ENCODE peak calls at places on chromosomes 1 and 21, in ten cellular contexts. One of them, this sample, is unnamed. For H3K4me1, the result is how much of the 10 kb centered on the place peaks cover.

GRCh38 chr1:15627343-15627988 is 10.2 kb downstream of the DDI2 start:
- DNase-seq in left ventricle myocardium inferior: no peak
- DNase-seq in kidney: no peak
- DNase-seq in tibial artery: no peak
- DNase-seq in Karpas-422: no peak
- DNase-seq in lower lobe of right lung: no peak
- DNase-seq in prostate gland: no peak
- DNase-seq in naive thymus-derived CD4-positive, alpha-beta T cell: no peak
- DNase-seq in keratinocyte: no peak
- DNase-seq in Panc1: no peak
- DNase-seq in this sample: no peak

GRCh38 chr1:30631700-30632099 is 91.7 kb downstream of the MATN1 start:
- DNase-seq in keratinocyte: no peak
- DNase-seq in Panc1: no peak
- DNase-seq in kidney: no peak
- DNase-seq in Karpas-422: no peak
- DNase-seq in left ventricle myocardium inferior: no peak
- DNase-seq in tibial artery: no peak
- DNase-seq in naive thymus-derived CD4-positive, alpha-beta T cell: no peak
- DNase-seq in prostate gland: no peak
- DNase-seq in lower lobe of right lung: no peak
- DNase-seq in this sample: no peak

GRCh38 chr1:202165267-202165941 is 5.0 kb upstream of the PTPN7 start:
- DNase-seq in lower lobe of right lung: no peak
- DNase-seq in Karpas-422: no peak
- DNase-seq in naive thymus-derived CD4-positive, alpha-beta T cell: no peak
- DNase-seq in Panc1: no peak
- DNase-seq in kidney: peak
- DNase-seq in keratinocyte: no peak
- DNase-seq in left ventricle myocardium inferior: no peak
- DNase-seq in prostate gland: no peak
- DNase-seq in tibial artery: no peak
- DNase-seq in this sample: peak

GRCh38 chr1:209364716-209365115 is 218.8 kb upstream of the CAMK1G start:
- DNase-seq in keratinocyte: no peak
- DNase-seq in prostate gland: peak
- DNase-seq in Karpas-422: no peak
- DNase-seq in Panc1: no peak
- DNase-seq in naive thymus-derived CD4-positive, alpha-beta T cell: no peak
- DNase-seq in tibial artery: no peak
- DNase-seq in kidney: no peak
- DNase-seq in lower lobe of right lung: no peak
- DNase-seq in left ventricle myocardium inferior: no peak
- DNase-seq in this sample: no peak

GRCh38 chr21:31630062-31630711 is 29.3 kb upstream of the SOD1 start:
- DNase-seq in Panc1: peak
- DNase-seq in kidney: no peak
- DNase-seq in prostate gland: peak
- DNase-seq in tibial artery: no peak
- DNase-seq in left ventricle myocardium inferior: no peak
- DNase-seq in keratinocyte: peak
- DNase-seq in naive thymus-derived CD4-positive, alpha-beta T cell: no peak
- DNase-seq in Karpas-422: no peak
- DNase-seq in lower lobe of right lung: no peak
- DNase-seq in this sample: no peak

GRCh38 chr1:27668808-27669723 is 2.9 kb downstream of the IFI6 start:
- DNase-seq in lower lobe of right lung: peak
- DNase-seq in Panc1: no peak
- DNase-seq in naive thymus-derived CD4-positive, alpha-beta T cell: peak
- DNase-seq in kidney: peak
- DNase-seq in keratinocyte: no peak
- DNase-seq in prostate gland: peak
- DNase-seq in Karpas-422: peak
- DNase-seq in left ventricle myocardium inferior: peak
- DNase-seq in tibial artery: peak
- DNase-seq in this sample: peak

GRCh38 chr1:47611992-47612391 is 174.1 kb downstream of the FOXD2 start:
- DNase-seq in Panc1: no peak
- DNase-seq in tibial artery: no peak
- DNase-seq in lower lobe of right lung: no peak
- DNase-seq in kidney: no peak
- DNase-seq in naive thymus-derived CD4-positive, alpha-beta T cell: no peak
- DNase-seq in prostate gland: no peak
- DNase-seq in keratinocyte: no peak
- DNase-seq in left ventricle myocardium inferior: no peak
- DNase-seq in Karpas-422: no peak
- DNase-seq in this sample: no peak

GRCh38 chr1:7375329-7375728 is 395.8 kb upstream of the VAMP3 start:
- DNase-seq in tibial artery: no peak
- DNase-seq in left ventricle myocardium inferior: no peak
- DNase-seq in keratinocyte: no peak
- DNase-seq in lower lobe of right lung: no peak
- DNase-seq in Karpas-422: no peak
- DNase-seq in Panc1: no peak
- DNase-seq in kidney: no peak
- DNase-seq in naive thymus-derived CD4-positive, alpha-beta T cell: no peak
- DNase-seq in prostate gland: no peak
- DNase-seq in this sample: no peak

GRCh38 chr1:86504895-86505625 is 36.3 kb downstream of the CLCA1 start:
- DNase-seq in Karpas-422: peak
- DNase-seq in prostate gland: peak
- DNase-seq in tibial artery: no peak
- DNase-seq in left ventricle myocardium inferior: no peak
- DNase-seq in kidney: no peak
- DNase-seq in Panc1: no peak
- DNase-seq in keratinocyte: no peak
- DNase-seq in lower lobe of right lung: no peak
- DNase-seq in naive thymus-derived CD4-positive, alpha-beta T cell: no peak
- DNase-seq in this sample: no peak

GRCh38 chr1:1510912-1511532 is 940 bp upstream of the ATAD3A start:
- DNase-seq in prostate gland: no peak
- DNase-seq in left ventricle myocardium inferior: no peak
- DNase-seq in Panc1: no peak
- DNase-seq in naive thymus-derived CD4-positive, alpha-beta T cell: no peak
- DNase-seq in lower lobe of right lung: no peak
- DNase-seq in Karpas-422: peak
- DNase-seq in tibial artery: no peak
- DNase-seq in keratinocyte: no peak
- DNase-seq in kidney: no peak
- DNase-seq in this sample: no peak

GRCh38 chr1:41661428-41662060 is 177.1 kb upstream of the EDN2 start:
- DNase-seq in tibial artery: no peak
- DNase-seq in prostate gland: peak
- DNase-seq in keratinocyte: no peak
- DNase-seq in Karpas-422: peak
- DNase-seq in kidney: peak
- DNase-seq in Panc1: no peak
- DNase-seq in lower lobe of right lung: peak
- DNase-seq in naive thymus-derived CD4-positive, alpha-beta T cell: no peak
- DNase-seq in left ventricle myocardium inferior: no peak
- DNase-seq in this sample: no peak

GRCh38 chr1:208988811-208989222 is 594.7 kb upstream of the CAMK1G start:
- DNase-seq in Panc1: no peak
- DNase-seq in keratinocyte: no peak
- DNase-seq in Karpas-422: no peak
- DNase-seq in naive thymus-derived CD4-positive, alpha-beta T cell: peak
- DNase-seq in lower lobe of right lung: no peak
- DNase-seq in tibial artery: no peak
- DNase-seq in prostate gland: no peak
- DNase-seq in left ventricle myocardium inferior: no peak
- DNase-seq in kidney: no peak
- DNase-seq in this sample: no peak

GRCh38 chr1:171438441-171438840 is 46.9 kb upstream of the PRRC2C start:
- DNase-seq in keratinocyte: peak
- DNase-seq in prostate gland: no peak
- DNase-seq in Karpas-422: no peak
- DNase-seq in naive thymus-derived CD4-positive, alpha-beta T cell: no peak
- DNase-seq in left ventricle myocardium inferior: peak
- DNase-seq in Panc1: peak
- DNase-seq in lower lobe of right lung: no peak
- DNase-seq in tibial artery: peak
- DNase-seq in kidney: no peak
- DNase-seq in this sample: no peak

DNA sequence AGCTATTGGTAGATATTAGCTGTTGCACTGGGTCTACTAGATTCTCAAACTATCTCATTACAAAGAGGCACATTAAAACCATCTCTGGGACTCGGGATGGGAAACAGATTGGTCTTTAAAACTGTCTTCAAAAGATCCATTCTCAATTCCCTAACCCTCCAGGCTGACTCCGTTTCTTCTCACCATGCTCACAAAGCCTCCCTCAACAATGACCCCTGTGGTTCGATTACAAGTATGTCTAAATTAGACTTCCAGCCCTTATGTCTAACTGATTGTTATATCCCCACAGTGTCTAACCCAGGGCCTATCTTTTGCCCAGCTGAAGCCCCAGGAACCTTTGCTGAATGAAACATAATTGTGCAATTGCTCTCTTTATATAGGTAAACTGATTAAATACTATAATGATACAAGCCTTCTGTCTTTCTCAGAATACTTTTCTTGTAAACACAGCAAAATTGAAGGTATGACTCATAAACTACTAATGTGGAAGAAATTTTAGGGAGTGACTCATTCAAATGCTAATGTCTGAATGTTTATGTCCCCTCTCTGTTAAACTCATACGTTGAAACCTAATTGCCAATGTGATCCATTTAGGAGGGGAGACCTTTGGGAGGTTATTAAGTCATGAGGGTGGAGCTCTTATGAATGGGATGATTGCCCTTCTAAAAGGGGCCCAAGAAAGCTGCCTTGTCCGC is 65.6 kb upstream of the DAB1 start:
- DNase-seq in keratinocyte: peak
- DNase-seq in tibial artery: no peak
- DNase-seq in lower lobe of right lung: no peak
- DNase-seq in kidney: no peak
- DNase-seq in naive thymus-derived CD4-positive, alpha-beta T cell: no peak
- DNase-seq in Karpas-422: peak
- DNase-seq in prostate gland: no peak
- DNase-seq in left ventricle myocardium inferior: no peak
- DNase-seq in Panc1: no peak
- DNase-seq in this sample: no peak
- H3K27ac ChIP-seq in keratinocyte: no peak
- H3K27ac ChIP-seq in tibial artery: no peak
- H3K27ac ChIP-seq in lower lobe of right lung: no peak
- H3K27ac ChIP-seq in kidney: no peak
- H3K27ac ChIP-seq in naive thymus-derived CD4-positive, alpha-beta T cell: no peak
- H3K27ac ChIP-seq in Karpas-422: no peak
- H3K27ac ChIP-seq in prostate gland: no peak
- H3K27ac ChIP-seq in left ventricle myocardium inferior: no peak
- H3K27ac ChIP-seq in Panc1: no peak
- H3K27ac ChIP-seq in this sample: no peak

GRCh38 chr1:204287466-204287881 is 72.3 kb downstream of the PLEKHA6 start:
- DNase-seq in keratinocyte: no peak
- DNase-seq in naive thymus-derived CD4-positive, alpha-beta T cell: no peak
- DNase-seq in Panc1: no peak
- DNase-seq in tibial artery: no peak
- DNase-seq in left ventricle myocardium inferior: no peak
- DNase-seq in prostate gland: no peak
- DNase-seq in Karpas-422: no peak
- DNase-seq in lower lobe of right lung: no peak
- DNase-seq in kidney: no peak
- DNase-seq in this sample: no peak
- H3K4me1 ChIP-seq in keratinocyte: under half
- H3K4me1 ChIP-seq in naive thymus-derived CD4-positive, alpha-beta T cell: under half
- H3K4me1 ChIP-seq in Panc1: under half
- H3K4me1 ChIP-seq in tibial artery: under half
- H3K4me1 ChIP-seq in left ventricle myocardium inferior: half or more
- H3K4me1 ChIP-seq in prostate gland: under half
- H3K4me1 ChIP-seq in Karpas-422: under half
- H3K4me1 ChIP-seq in lower lobe of right lung: under half
- H3K4me1 ChIP-seq in kidney: half or more
- H3K4me1 ChIP-seq in this sample: under half

GRCh38 chr1:38270241-38270871 is 223.8 kb upstream of the POU3F1 start:
- DNase-seq in keratinocyte: no peak
- DNase-seq in Karpas-422: no peak
- DNase-seq in kidney: no peak
- DNase-seq in left ventricle myocardium inferior: no peak
- DNase-seq in prostate gland: no peak
- DNase-seq in tibial artery: no peak
- DNase-seq in Panc1: no peak
- DNase-seq in naive thymus-derived CD4-positive, alpha-beta T cell: no peak
- DNase-seq in lower lobe of right lung: no peak
- DNase-seq in this sample: no peak
- H3K4me3 ChIP-seq in keratinocyte: no peak
- H3K4me3 ChIP-seq in Karpas-422: no peak
- H3K4me3 ChIP-seq in kidney: no peak
- H3K4me3 ChIP-seq in left ventricle myocardium inferior: no peak
- H3K4me3 ChIP-seq in prostate gland: no peak
- H3K4me3 ChIP-seq in tibial artery: no peak
- H3K4me3 ChIP-seq in Panc1: no peak
- H3K4me3 ChIP-seq in naive thymus-derived CD4-positive, alpha-beta T cell: no peak
- H3K4me3 ChIP-seq in lower lobe of right lung: no peak
- H3K4me3 ChIP-seq in this sample: no peak

DNA sequence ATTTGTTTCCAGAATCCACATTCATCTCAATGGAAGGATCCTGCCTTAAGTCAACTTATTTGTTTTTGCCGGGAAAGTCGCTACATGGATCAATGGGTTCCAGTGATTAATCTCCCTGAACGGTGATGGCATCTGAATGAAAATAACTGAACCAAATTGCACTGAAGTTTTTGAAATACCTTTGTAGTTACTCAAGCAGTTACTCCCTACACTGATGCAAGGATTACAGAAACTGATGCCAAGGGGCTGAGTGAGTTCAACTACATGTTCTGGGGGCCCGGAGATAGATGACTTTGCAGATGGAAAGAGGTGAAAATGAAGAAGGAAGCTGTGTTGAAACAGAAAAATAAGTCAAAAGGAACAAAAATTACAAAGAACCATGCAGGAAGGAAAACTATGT is 2.6 kb downstream of the GADD45A start:
- DNase-seq in keratinocyte: no peak
- DNase-seq in tibial artery: no peak
- DNase-seq in Karpas-422: no peak
- DNase-seq in Panc1: no peak
- DNase-seq in prostate gland: no peak
- DNase-seq in lower lobe of right lung: no peak
- DNase-seq in left ventricle myocardium inferior: no peak
- DNase-seq in kidney: no peak
- DNase-seq in naive thymus-derived CD4-positive, alpha-beta T cell: no peak
- DNase-seq in this sample: no peak
- H3K27ac ChIP-seq in keratinocyte: peak
- H3K27ac ChIP-seq in tibial artery: peak
- H3K27ac ChIP-seq in Karpas-422: no peak
- H3K27ac ChIP-seq in Panc1: peak
- H3K27ac ChIP-seq in prostate gland: no peak
- H3K27ac ChIP-seq in lower lobe of right lung: peak
- H3K27ac ChIP-seq in left ventricle myocardium inferior: peak
- H3K27ac ChIP-seq in kidney: no peak
- H3K27ac ChIP-seq in naive thymus-derived CD4-positive, alpha-beta T cell: no peak
- H3K27ac ChIP-seq in this sample: no peak

DNA sequence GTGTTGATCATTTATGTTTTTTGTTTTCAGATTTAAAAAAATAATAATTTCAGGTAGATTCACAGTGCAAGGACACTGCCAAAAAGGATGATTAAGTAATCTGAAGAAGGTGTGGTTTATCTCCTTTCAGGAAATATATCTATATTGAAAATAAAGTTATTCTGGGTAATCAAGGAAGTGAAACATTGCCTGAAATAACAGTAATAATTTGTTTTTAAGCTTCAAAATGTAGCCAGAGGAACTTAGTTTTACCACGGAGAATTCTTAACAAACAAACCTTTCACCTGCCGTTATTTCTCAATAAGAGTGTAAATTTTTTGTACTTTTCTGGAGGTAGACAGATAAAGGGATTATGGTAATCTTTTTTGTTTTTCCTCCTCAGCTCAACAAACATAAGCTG is 2.9 kb upstream of the DPH5 start:
- DNase-seq in lower lobe of right lung: no peak
- DNase-seq in naive thymus-derived CD4-positive, alpha-beta T cell: no peak
- DNase-seq in Karpas-422: no peak
- DNase-seq in prostate gland: no peak
- DNase-seq in tibial artery: no peak
- DNase-seq in Panc1: no peak
- DNase-seq in keratinocyte: no peak
- DNase-seq in kidney: no peak
- DNase-seq in left ventricle myocardium inferior: no peak
- DNase-seq in this sample: no peak
- H3K4me1 ChIP-seq in lower lobe of right lung: under half
- H3K4me1 ChIP-seq in naive thymus-derived CD4-positive, alpha-beta T cell: under half
- H3K4me1 ChIP-seq in Karpas-422: under half
- H3K4me1 ChIP-seq in prostate gland: under half
- H3K4me1 ChIP-seq in tibial artery: under half
- H3K4me1 ChIP-seq in Panc1: under half
- H3K4me1 ChIP-seq in keratinocyte: under half
- H3K4me1 ChIP-seq in kidney: under half
- H3K4me1 ChIP-seq in left ventricle myocardium inferior: under half
- H3K4me1 ChIP-seq in this sample: under half